ENCODE peak calls at places on chromosomes 1 and 21, in ten cellular contexts. P is GM06990; G is NCI-H1694; F is left ventricle myocardium inferior; I is HAP-1; X is CD8-positive, alpha-beta T cell; Q is stimulated activated CD4-positive, alpha-beta T cell treated with anti-CD3 and anti-CD28 coated beads, Interleukin-4, amount 100 ng/mL, for 48 hours; T is activated CD4-positive, alpha-beta memory T cell treated with anti-CD3 and anti-CD28 coated beads for 36 hours; R is iris pigment epithelial cell; N is astrocyte of the spinal cord. S is an unnamed sample.

GRCh38 chr1:75097686-75098085 is 36.5 kb upstream of the LHX8 start:
- DNase-seq in Q (no peak), F (no peak), I (no peak), G (peak; percentile 38), X (no peak), N (peak; percentile 1), R (no peak), T (no peak), P (no peak), S (no peak)

GRCh38 chr1:226870323-226871046 is at the start of gene PSEN2:
- DNase-seq in T (peak; percentile 77), Q (peak; percentile 43), R (peak; percentile 34), F (peak; percentile 76), I (peak; percentile 75), N (peak; percentile 23), X (peak; percentile 58), P (peak; percentile 80), G (no peak), S (peak; percentile 38)

GRCh38 chr1:43936470-43937151 is 3.0 kb downstream of the ARTN start:
- DNase-seq in I (no peak), X (no peak), R (peak; percentile 32), G (no peak), Q (no peak), F (peak; percentile 26), P (peak; percentile 43), N (no peak), T (peak; percentile 25), S (peak; percentile 38)

GRCh38 chr1:218479436-218480115 is 134.4 kb downstream of the TGFB2 start:
- DNase-seq in F (no peak), P (no peak), X (no peak), Q (no peak), T (no peak), N (peak; percentile 83), I (no peak), R (peak; percentile 86), G (no peak), S (no peak)

GRCh38 chr1:193487722-193488121 is 301.3 kb upstream of the B3GALT2 start:
- DNase-seq in T (no peak), P (no peak), F (peak; percentile 16), R (no peak), I (no peak), N (no peak), X (no peak), Q (no peak), G (no peak), S (no peak)

GRCh38 chr1:176801553-176802020 is 338.6 kb downstream of the PAPPA2 start:
- DNase-seq in T (no peak), X (no peak), Q (no peak), R (no peak), I (no peak), N (no peak), G (peak; percentile 85), F (no peak), P (no peak), S (no peak)

GRCh38 chr1:108686609-108687313 is 5.3 kb upstream of the PRPF38B start:
- DNase-seq in N (no peak), R (peak; percentile 17), G (no peak), P (no peak), Q (no peak), T (no peak), X (no peak), F (no peak), I (no peak), S (no peak)

GRCh38 chr1:210373878-210374599 is 45.3 kb downstream of the HHAT start:
- DNase-seq in Q (peak; percentile 65), N (peak; percentile 98), T (peak; percentile 88), X (peak; percentile 47), F (no peak), P (peak; percentile 82), G (peak; percentile 77), I (peak; percentile 95), R (peak; percentile 94), S (peak; percentile 79)

GRCh38 chr21:42674351-42674940 is 21.0 kb downstream of the PDE9A start:
- DNase-seq in P (no peak), X (no peak), R (no peak), Q (no peak), N (no peak), I (peak; percentile 76), T (no peak), F (peak; percentile 75), G (peak; percentile 23), S (peak; percentile 38)

GRCh38 chr1:231935856-231936255 is 309.3 kb downstream of the DISC1 start:
- DNase-seq in X (no peak), I (no peak), P (no peak), Q (no peak), G (no peak), T (no peak), R (no peak), N (no peak), F (no peak), S (no peak)

GRCh38 chr1:215637041-215637573 is 70.0 kb downstream of the KCTD3 start:
- DNase-seq in X (no peak), N (peak; percentile 89), G (no peak), I (no peak), P (no peak), F (no peak), T (no peak), R (peak; percentile 91), Q (no peak), S (no peak)

GRCh38 chr1:239239529-239239928 is 146.8 kb upstream of the CHRM3 start:
- DNase-seq in P (no peak), Q (no peak), F (no peak), T (no peak), G (no peak), N (no peak), I (no peak), X (no peak), R (no peak), S (no peak)

GRCh38 chr1:8061210-8061609 is 35.1 kb upstream of the ERRFI1 start:
- DNase-seq in F (no peak), I (no peak), N (peak; percentile 94), R (peak; percentile 99), G (no peak), T (no peak), Q (no peak), P (no peak), X (no peak), S (no peak)

GRCh38 chr1:162654915-162655620 is 22.8 kb downstream of the DDR2 start:
- DNase-seq in T (no peak), F (no peak), I (no peak), R (no peak), P (no peak), N (no peak), X (no peak), Q (no peak), G (no peak), S (no peak)

GRCh38 chr1:42739753-42740700 is at the start of gene CLDN19:
- DNase-seq in I (peak; percentile 35), X (no peak), R (no peak), F (no peak), G (no peak), Q (no peak), P (no peak), T (no peak), N (no peak), S (peak; percentile 51)

GRCh38 chr1:64861611-64862010 is 104.7 kb downstream of the JAK1 start:
- DNase-seq in N (peak; percentile 20), R (peak; percentile 23), I (no peak), F (no peak), X (no peak), G (no peak), P (no peak), T (no peak), Q (no peak), S (peak; percentile 26)

GRCh38 chr1:153345187-153346066 is 3.2 kb downstream of the PGLYRP4 start:
- DNase-seq in G (no peak), Q (no peak), F (no peak), P (peak; percentile 56), R (no peak), N (no peak), T (no peak), I (no peak), X (no peak), S (no peak)

GRCh38 chr1:69401894-69402293 is 165.8 kb upstream of the LRRC7 start:
- DNase-seq in X (no peak), F (no peak), R (no peak), P (no peak), I (no peak), G (no peak), Q (no peak), T (no peak), N (no peak), S (no peak)

GRCh38 chr21:35215870-35216269 is 166.8 kb upstream of the RUNX1 start:
- DNase-seq in N (no peak), X (no peak), R (no peak), F (no peak), T (no peak), Q (no peak), P (no peak), I (no peak), G (no peak), S (peak; percentile 43)

GRCh38 chr1:5430911-5431310 is 561.3 kb downstream of the NPHP4 start:
- DNase-seq in X (no peak), G (no peak), F (no peak), Q (no peak), R (no peak), P (no peak), I (no peak), N (no peak), T (no peak), S (no peak)

GRCh38 chr1:34342334-34342733 is 165.6 kb downstream of the C1orf94 start:
- DNase-seq in T (no peak), I (no peak), F (no peak), G (no peak), P (no peak), Q (no peak), X (no peak), R (no peak), N (no peak), S (no peak)

GRCh38 chr1:186289943-186290560 is 85.0 kb downstream of the TPR start:
- DNase-seq in G (no peak), T (no peak), F (no peak), I (no peak), R (no peak), N (no peak), X (no peak), P (no peak), Q (no peak), S (no peak)

GRCh38 chr1:35795295-35795694 is 12.5 kb upstream of the AGO4 start:
- DNase-seq in G (no peak), N (no peak), X (no peak), Q (no peak), F (no peak), T (no peak), P (no peak), I (peak; percentile 48), R (no peak), S (no peak)

GRCh38 chr1:228414511-228415211 is 2.0 kb downstream of the TRIM17 start:
- DNase-seq in F (no peak), T (no peak), G (no peak), R (no peak), I (no peak), N (no peak), Q (no peak), P (no peak), X (no peak), S (no peak)

GRCh38 chr1:72516826-72517225 is 234.5 kb upstream of the NEGR1 start:
- DNase-seq in N (no peak), P (no peak), G (no peak), F (no peak), T (no peak), I (no peak), X (no peak), R (no peak), Q (no peak), S (no peak)

GRCh38 chr1:229023651-229024295 is 247.1 kb upstream of the RAB4A start:
- DNase-seq in P (no peak), X (no peak), Q (no peak), R (no peak), G (no peak), I (no peak), N (no peak), F (peak; percentile 29), T (no peak), S (no peak)

GRCh38 chr1:185681034-185681633 is 53.1 kb upstream of the HMCN1 start:
- DNase-seq in I (peak; percentile 53), P (no peak), R (peak; percentile 40), T (no peak), G (peak; percentile 25), F (no peak), Q (no peak), X (peak; percentile 15), N (peak; percentile 28), S (peak; percentile 26)

GRCh38 chr1:228695015-228695955 is 40.0 kb upstream of the RHOU start:
- DNase-seq in P (no peak), F (no peak), R (no peak), I (no peak), G (no peak), X (no peak), Q (no peak), T (peak; percentile 31), N (no peak), S (no peak)

S was measured in neuronal stem cell.